ENCODE peak calls at places on chromosome 20, in four cellular contexts. T is body of pancreas, J is uterus, Q is AG09309. K is an unnamed sample.

GRCh38 chr20:4820833-4821518 is 99.3 kb downstream of the PRND start:
- DNase-seq in Q (peak), T (no peak), J (peak), K (no peak)

GRCh38 chr20:13455713-13456112 is 183.0 kb downstream of the TASP1 start:
- DNase-seq in T (no peak), J (peak), Q (peak), K (no peak)

GRCh38 chr20:44209691-44210421 is 715 bp downstream of the OSER1 start:
- DNase-seq in Q (no peak), J (peak), T (peak), K (no peak)

GRCh38 chr20:50208085-50208491 is 17.5 kb downstream of the CEBPB start:
- DNase-seq in Q (no peak), T (no peak), J (no peak), K (no peak)

GRCh38 chr20:48531505-48531904 is 296.3 kb downstream of the PREX1 start:
- DNase-seq in J (no peak), Q (no peak), T (no peak), K (no peak)

GRCh38 chr20:62914970-62915457 is 11.3 kb downstream of the DIDO1 start:
- DNase-seq in J (no peak), T (peak), Q (no peak), K (no peak)

GRCh38 chr20:54938707-54939106 is 463.3 kb downstream of the DOK5 start:
- DNase-seq in Q (no peak), T (no peak), J (no peak), K (no peak)

GRCh38 chr20:13650474-13650873 is 11.7 kb upstream of the TASP1 start:
- DNase-seq in J (no peak), T (no peak), Q (no peak), K (no peak)

GRCh38 chr20:57902478-57902877 is 192.7 kb upstream of the PMEPA1 start:
- DNase-seq in T (no peak), Q (peak), J (no peak), K (no peak)

GRCh38 chr20:45926731-45927070 is 7.8 kb upstream of the PCIF1 start:
- DNase-seq in J (no peak), T (no peak), Q (no peak), K (no peak)

GRCh38 chr20:58297394-58297793 is 12.1 kb upstream of the RAB22A start:
- DNase-seq in T (no peak), J (no peak), Q (no peak), K (no peak)

GRCh38 chr20:11057624-11058023 is 383.8 kb upstream of the JAG1 start:
- DNase-seq in Q (peak), T (no peak), J (no peak), K (no peak)